ENCODE peak calls at places on chromosome 3, in nine cellular contexts. F is OCI-LY7, R is tibial nerve, N is PC-9, P is uterus, E is heart left ventricle, M is thoracic aorta, W is sigmoid colon, X is GM10248. A is an unnamed sample.

GRCh38 chr3:14397531-14397930 is 4.9 kb upstream of the SLC6A6 start:
- DNase-seq in N (no peak), P (no peak), W (no peak), X (no peak), F (peak; percentile 71), R (no peak), M (no peak), E (peak; percentile 35), A (no peak)

GRCh38 chr3:51678685-51679084 is 7.6 kb downstream of the TEX264 start:
- DNase-seq in F (no peak), N (no peak), R (no peak), P (no peak), M (no peak), W (no peak), E (no peak), X (no peak), A (no peak)

GRCh38 chr3:187971629-187972028 is 182.3 kb upstream of the LPP start:
- DNase-seq in W (no peak), X (no peak), E (no peak), P (no peak), F (peak; percentile 58), M (no peak), N (no peak), R (no peak), A (no peak)

GRCh38 chr3:124178531-124178930 is 186.6 kb upstream of the ROPN1 start:
- DNase-seq in F (no peak), E (no peak), M (no peak), X (no peak), W (no peak), P (no peak), N (no peak), R (no peak), A (no peak)

GRCh38 chr3:30428251-30428650 is 178.2 kb upstream of the TGFBR2 start:
- DNase-seq in R (no peak), N (no peak), W (no peak), E (no peak), M (no peak), X (no peak), F (no peak), P (no peak), A (no peak)

GRCh38 chr3:196422976-196423781 is 9.0 kb downstream of the UBXN7 start:
- DNase-seq in M (no peak), E (peak; percentile 86), R (no peak), N (no peak), X (no peak), P (peak; percentile 27), F (no peak), W (peak; percentile 86), A (no peak)

GRCh38 chr3:59121346-59122144 is 71.7 kb upstream of the CFAP20DC start:
- DNase-seq in M (no peak), R (no peak), P (no peak), E (no peak), F (no peak), W (no peak), X (no peak), N (no peak), A (no peak)

GRCh38 chr3:12948891-12949711 is 107.7 kb upstream of the RPL32 start:
- DNase-seq in N (no peak), X (peak; percentile 55), F (peak; percentile 12), P (no peak), M (no peak), R (no peak), W (no peak), E (no peak), A (no peak)

GRCh38 chr3:458614-459375 is 262.2 kb downstream of the CHL1 start:
- DNase-seq in E (no peak), F (no peak), X (no peak), M (no peak), N (no peak), W (no peak), R (no peak), P (no peak), A (no peak)

GRCh38 chr3:193722566-193722965 is 129.6 kb downstream of the OPA1 start:
- DNase-seq in N (no peak), W (no peak), M (no peak), E (no peak), P (no peak), X (no peak), F (no peak), R (no peak), A (no peak)

GRCh38 chr3:117892431-117892841 is 1142.2 kb downstream of the IGSF11 start:
- DNase-seq in F (no peak), E (no peak), W (no peak), X (no peak), P (no peak), R (no peak), M (no peak), N (no peak), A (no peak)

GRCh38 chr3:111972891-111973290 is 5.9 kb upstream of the ABHD10 start:
- DNase-seq in F (no peak), W (no peak), R (no peak), M (no peak), E (no peak), X (no peak), N (no peak), P (no peak), A (no peak)

GRCh38 chr3:52978109-52978754 is 67.6 kb downstream of the SFMBT1 start:
- DNase-seq in P (no peak), F (no peak), M (no peak), N (no peak), E (peak; percentile 26), W (no peak), R (no peak), X (no peak), A (no peak)

GRCh38 chr3:49903451-49904424 is at the start of gene MST1R:
- DNase-seq in N (peak; percentile 90), R (peak; percentile 32), F (no peak), P (peak; percentile 71), M (no peak), W (peak; percentile 84), X (peak; percentile 92), E (peak; percentile 85), A (peak; percentile 11)

GRCh38 chr3:132004571-132004970 is 30.2 kb downstream of the CPNE4 start:
- DNase-seq in P (no peak), N (no peak), W (no peak), X (no peak), F (no peak), M (no peak), E (no peak), R (no peak), A (no peak)

DNA sequence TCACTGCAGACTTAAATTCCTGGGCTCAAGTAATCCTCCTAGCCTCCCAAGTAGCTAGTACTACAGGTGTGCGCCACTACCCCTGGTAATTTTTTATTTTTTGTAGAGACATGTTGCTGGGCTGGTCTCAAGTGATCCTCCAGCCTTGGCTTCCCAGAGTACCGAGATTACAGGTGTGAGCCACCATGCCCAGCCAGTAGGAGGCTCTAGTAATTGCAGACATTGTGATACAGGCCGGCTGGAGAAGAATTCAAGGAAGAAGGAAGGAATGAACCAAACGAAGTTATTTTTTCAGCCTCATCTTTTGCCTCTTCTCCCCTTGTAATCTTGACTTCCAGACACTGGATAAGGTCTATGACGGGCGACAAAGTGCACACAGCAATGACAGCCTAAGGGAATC is 3.2 kb upstream of the PPP4R2 start:
- DNase-seq in E (no peak), F (no peak), X (no peak), N (no peak), W (no peak), P (no peak), R (no peak), M (no peak), A (no peak)
- TF ChIP-seq CTCF in E (no peak), F (peak; percentile 37), X (no peak), N (no peak), W (no peak), P (no peak), R (no peak), M (no peak), A (no peak)

GRCh38 chr3:35439626-35440025 is 199.7 kb upstream of the ARPP21 start:
- DNase-seq in F (peak; percentile 32), R (no peak), W (no peak), X (no peak), N (no peak), P (no peak), E (no peak), M (no peak), A (no peak)

GRCh38 chr3:35438101-35438500 is 201.2 kb upstream of the ARPP21 start:
- DNase-seq in M (no peak), P (no peak), W (no peak), X (no peak), E (no peak), R (no peak), F (no peak), N (no peak), A (no peak)

GRCh38 chr3:35437381-35437780 is 201.9 kb upstream of the ARPP21 start:
- DNase-seq in W (no peak), N (no peak), X (no peak), R (no peak), E (no peak), P (no peak), F (no peak), M (no peak), A (no peak)

GRCh38 chr3:35440826-35441225 is 198.5 kb upstream of the ARPP21 start:
- DNase-seq in E (no peak), R (no peak), P (no peak), M (no peak), F (no peak), X (no peak), N (no peak), W (no peak), A (no peak)
- TF ChIP-seq CTCF in E (no peak), R (no peak), P (no peak), M (no peak), F (no peak), X (no peak), N (no peak), W (no peak), A (no peak)

DNA sequence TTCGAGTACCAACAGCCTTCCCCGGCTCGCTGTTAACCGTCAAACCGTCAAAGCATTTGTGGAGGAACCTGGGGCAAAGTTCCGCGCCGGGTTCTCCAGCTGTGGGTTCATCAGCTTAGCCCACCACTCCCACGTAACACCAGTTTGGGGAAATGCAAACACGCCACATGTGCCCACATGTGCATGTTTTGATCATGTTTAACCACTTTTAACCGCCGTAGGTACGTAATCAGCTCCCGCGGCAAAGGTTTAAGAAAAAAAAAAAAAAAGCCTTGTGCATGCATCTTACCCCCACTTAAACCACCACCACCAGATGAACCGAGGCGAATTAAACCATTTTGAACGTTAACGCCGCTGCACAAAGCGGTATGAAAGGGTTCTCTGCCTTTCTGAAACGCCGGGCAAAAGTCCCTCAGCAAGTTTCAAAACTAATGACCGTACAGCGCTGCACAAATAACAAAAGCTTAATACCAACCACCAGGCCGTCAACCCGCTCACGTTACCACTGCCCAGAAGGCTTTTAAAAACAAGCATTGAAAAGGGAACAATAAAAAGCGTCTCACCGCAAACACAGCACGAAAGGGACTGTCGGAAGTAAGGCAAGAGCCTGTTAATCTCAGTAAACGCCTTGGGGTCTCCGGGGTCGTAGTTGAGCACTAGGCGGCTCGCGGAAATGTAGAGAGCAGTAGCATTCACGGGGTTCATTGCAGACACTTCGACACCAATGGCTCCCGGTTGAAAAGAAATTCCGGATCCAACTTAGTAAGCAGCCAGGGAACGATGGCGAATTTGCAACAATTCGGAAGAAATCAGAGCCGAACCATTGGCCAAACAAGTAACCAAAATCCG is 1.5 kb downstream of the MSL2 start:
- DNase-seq in E (peak; percentile 31), R (no peak), W (no peak), N (no peak), M (no peak), P (no peak), X (no peak), F (peak; percentile 65), A (no peak)
- TF ChIP-seq CTCF in E (no peak), R (no peak), W (no peak), N (no peak), M (no peak), P (no peak), X (no peak), F (peak; percentile 17), A (no peak)

GRCh38 chr3:55899887-55900286 is 412.8 kb upstream of the WNT5A start:
- DNase-seq in W (no peak), P (no peak), E (no peak), N (no peak), X (peak; percentile 8), F (peak; percentile 42), M (no peak), R (no peak), A (no peak)
- TF ChIP-seq CTCF in W (no peak), P (no peak), E (no peak), N (peak; percentile 59), X (peak; percentile 29), F (peak; percentile 83), M (no peak), R (no peak), A (no peak)